ENCODE peak calls at places on chromosomes 5 and 9, in four cellular contexts. Y is HCT116, Q is H1, R is SK-N-SH. V is an unnamed sample.

GRCh38 chr9:87872079-87872624 is 10.5 kb upstream of the SPATA31E1 start:
- DNase-seq in Y (no peak), Q (peak; percentile 40), R (peak; percentile 85), V (no peak)

GRCh38 chr9:33082135-33082534 is 5.7 kb upstream of the SMU1 start:
- DNase-seq in Y (no peak), Q (no peak), R (no peak), V (no peak)

GRCh38 chr5:153883829-153884228 is 154.9 kb downstream of the FAM114A2 start:
- DNase-seq in Y (no peak), Q (no peak), R (no peak), V (no peak)

GRCh38 chr9:2424564-2425153 is 196.9 kb upstream of the VLDLR start:
- DNase-seq in Y (no peak), Q (no peak), R (no peak), V (no peak)

GRCh38 chr5:13601152-13601551 is 343.3 kb downstream of the DNAH5 start:
- DNase-seq in Y (no peak), Q (no peak), R (no peak), V (no peak)

GRCh38 chr5:42518595-42519067 is 95.4 kb downstream of the GHR start:
- DNase-seq in Y (no peak), Q (no peak), R (no peak), V (no peak)

GRCh38 chr5:169176686-169177430 is 124.1 kb downstream of the SLIT3 start:
- DNase-seq in Y (no peak), Q (no peak), R (peak; percentile 62), V (no peak)

GRCh38 chr9:104872959-104873850 is 54.8 kb downstream of the ABCA1 start:
- DNase-seq in Y (no peak), Q (no peak), R (peak; percentile 22), V (no peak)

GRCh38 chr5:3329427-3329826 is 266.2 kb upstream of the IRX1 start:
- DNase-seq in Y (no peak), Q (no peak), R (no peak), V (no peak)

GRCh38 chr9:134435527-134436355 is 109.5 kb downstream of the RXRA start:
- DNase-seq in Y (no peak), Q (no peak), R (no peak), V (no peak)

GRCh38 chr5:71810456-71811181 is 91.5 kb downstream of the CARTPT start:
- DNase-seq in Y (no peak), Q (no peak), R (no peak), V (no peak)

GRCh38 chr9:88593537-88594185 is 58.7 kb downstream of the NXNL2 start:
- DNase-seq in Y (peak; percentile 34), Q (no peak), R (peak; percentile 62), V (peak; percentile 59)

GRCh38 chr9:121178676-121179372 is 22.8 kb downstream of the RAB14 start:
- DNase-seq in Y (no peak), Q (no peak), R (no peak), V (no peak)
- TF ChIP-seq POLR2AphosphoS5 in Y (no peak), Q (no peak), R (no peak), V (no peak)

GRCh38 chr5:55991768-55992486 is 2.8 kb downstream of the IL6ST start:
- DNase-seq in Y (no peak), Q (no peak), R (no peak), V (no peak)
- H3K9ac ChIP-seq in Y (no peak overlapping the region), Q (no peak overlapping the region), R (no peak overlapping the region), V (no peak overlapping the region)

DNA sequence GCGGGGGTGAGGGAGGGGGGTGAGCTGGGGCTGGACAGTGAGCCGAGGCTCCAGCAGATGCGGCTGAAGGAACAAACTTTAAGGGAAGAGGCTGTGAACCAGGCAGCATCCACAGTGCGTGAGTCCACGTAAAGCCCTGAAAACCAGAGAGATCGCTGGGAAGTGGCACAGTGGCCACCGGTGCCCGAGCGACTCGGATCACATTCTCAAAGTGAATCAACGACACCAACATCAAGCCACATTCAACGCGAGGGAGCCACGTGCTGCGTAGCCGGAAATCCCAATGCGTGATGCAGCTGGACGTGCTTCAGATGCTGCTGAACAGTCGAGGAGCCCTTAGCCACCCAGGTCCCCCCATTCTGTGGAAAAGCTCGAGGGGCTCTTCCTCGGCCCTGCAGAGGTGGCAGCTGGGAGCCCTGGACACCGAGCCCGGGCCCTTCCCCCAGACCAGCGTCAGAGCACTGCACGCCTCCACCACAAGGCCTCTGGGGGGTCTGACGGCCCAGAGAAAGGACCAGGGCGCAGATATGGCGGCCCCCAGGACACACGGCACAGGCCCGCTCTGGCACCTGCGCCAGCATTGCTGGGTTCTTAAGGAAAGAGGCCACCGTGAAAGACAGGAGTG is 53.7 kb upstream of the EXOC3 start:
- DNase-seq in Y (no peak), Q (no peak), R (no peak), V (no peak)
- TF ChIP-seq POLR2AphosphoS5 in Y (no peak), Q (no peak), R (no peak), V (no peak)

GRCh38 chr5:96336351-96336985 is 96.6 kb downstream of the PCSK1 start:
- DNase-seq in Y (peak; percentile 71), Q (peak; percentile 62), R (peak; percentile 36), V (peak; percentile 51)
- H3K9ac ChIP-seq in Y (no peak overlapping the region), Q (no peak overlapping the region), R (peak overlapping the region; percentile 3), V (no peak overlapping the region)

GRCh38 chr9:37787059-37787458 is 2.2 kb upstream of the EXOSC3 start:
- DNase-seq in Y (no peak), Q (peak; percentile 61), R (no peak), V (no peak)
- TF ChIP-seq POLR2AphosphoS5 in Y (no peak), Q (no peak), R (no peak), V (no peak)

GRCh38 chr5:119286516-119287488 is 69.0 kb upstream of the TNFAIP8 start:
- DNase-seq in Y (no peak), Q (no peak), R (no peak), V (no peak)

GRCh38 chr5:119284031-119284430 is 71.8 kb upstream of the TNFAIP8 start:
- DNase-seq in Y (no peak), Q (no peak), R (no peak), V (no peak)

GRCh38 chr5:119282628-119283027 is 73.2 kb upstream of the TNFAIP8 start:
- DNase-seq in Y (no peak), Q (no peak), R (no peak), V (no peak)

GRCh38 chr5:119287547-119288073 is 68.2 kb upstream of the TNFAIP8 start:
- DNase-seq in Y (no peak), Q (no peak), R (no peak), V (no peak)

GRCh38 chr5:119285070-119285916 is 70.5 kb upstream of the TNFAIP8 start:
- DNase-seq in Y (no peak), Q (no peak), R (no peak), V (no peak)
- H3K9ac ChIP-seq in Y (no peak overlapping the region), Q (no peak overlapping the region), R (no peak overlapping the region), V (no peak overlapping the region)

DNA sequence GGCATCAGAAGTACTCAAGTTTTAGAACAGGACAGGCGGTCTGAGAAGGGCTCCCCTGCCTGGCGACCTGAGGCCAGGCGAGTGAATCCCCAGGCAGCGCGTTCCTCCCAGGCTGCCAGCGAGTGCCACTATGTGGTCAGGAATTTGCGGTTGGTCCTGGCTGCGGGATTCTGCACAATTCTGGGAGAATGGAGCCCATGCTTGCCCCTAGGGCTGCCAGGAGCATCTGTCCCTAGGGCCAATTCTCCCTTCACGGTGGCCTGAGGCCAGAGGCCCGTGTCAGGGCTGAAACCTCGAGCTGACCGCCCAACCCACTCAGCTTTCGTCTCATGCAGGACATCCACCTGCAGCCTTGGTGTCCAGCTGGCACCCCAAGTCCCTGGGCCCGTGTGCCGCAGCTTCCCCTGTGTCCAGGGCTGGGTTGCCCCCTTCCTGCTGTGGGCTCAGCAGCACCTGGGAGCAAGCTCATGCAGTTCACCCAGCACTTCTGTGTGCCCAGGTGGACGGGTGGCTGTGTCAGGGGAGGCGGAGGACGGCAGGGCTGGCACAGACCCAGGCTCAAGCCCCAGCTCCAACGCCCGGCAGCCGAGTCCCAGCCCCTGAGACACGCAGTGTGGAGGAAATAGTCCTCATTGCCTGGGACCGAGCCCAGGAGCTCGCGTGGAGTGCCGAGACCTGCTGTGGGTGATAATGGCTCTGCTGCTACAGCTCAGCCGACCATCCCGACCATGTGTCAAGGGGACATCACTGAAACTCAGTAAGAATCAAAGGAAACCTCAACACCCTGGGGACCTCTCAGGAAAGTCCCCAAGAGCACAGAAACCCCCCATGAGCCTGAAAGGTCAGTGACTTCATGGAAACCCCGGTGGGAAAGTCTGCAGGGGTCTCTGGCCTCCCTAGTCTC is 39.1 kb downstream of the LPCAT1 start:
- DNase-seq in Y (no peak), Q (no peak), R (no peak), V (no peak)
- TF ChIP-seq POLR2AphosphoS5 in Y (no peak), Q (no peak), R (no peak), V (no peak)